ENCODE peak calls at places on chromosomes 16 and 17, in seven cellular contexts. One of them, this sample, is unnamed.

GRCh38 chr16:81814751-81815428 is 35.8 kb downstream of the PLCG2 start:
- DNase-seq in NCI-H1417: no peak
- DNase-seq in NCI-H1092: no peak
- DNase-seq in pancreas: no peak
- DNase-seq in GM20000: no peak
- DNase-seq in breast epithelium: no peak
- DNase-seq in GM12865: peak
- DNase-seq in this sample: no peak

GRCh38 chr16:47477680-47478079 is 16.5 kb downstream of the PHKB start:
- DNase-seq in pancreas: no peak
- DNase-seq in NCI-H1417: no peak
- DNase-seq in NCI-H1092: no peak
- DNase-seq in GM12865: no peak
- DNase-seq in GM20000: no peak
- DNase-seq in breast epithelium: no peak
- DNase-seq in this sample: peak

GRCh38 chr17:7992924-7993323 is 9.5 kb upstream of the GUCY2D start:
- DNase-seq in breast epithelium: no peak
- DNase-seq in GM12865: no peak
- DNase-seq in NCI-H1092: no peak
- DNase-seq in NCI-H1417: no peak
- DNase-seq in GM20000: no peak
- DNase-seq in pancreas: no peak
- DNase-seq in this sample: peak

GRCh38 chr17:14448816-14449215 is 147.9 kb downstream of the HS3ST3B1 start:
- DNase-seq in GM20000: no peak
- DNase-seq in pancreas: no peak
- DNase-seq in NCI-H1092: no peak
- DNase-seq in NCI-H1417: no peak
- DNase-seq in breast epithelium: no peak
- DNase-seq in GM12865: no peak
- DNase-seq in this sample: no peak

GRCh38 chr17:9050801-9051401 is 29.6 kb downstream of the NTN1 start:
- DNase-seq in GM12865: no peak
- DNase-seq in pancreas: no peak
- DNase-seq in breast epithelium: peak
- DNase-seq in NCI-H1417: no peak
- DNase-seq in NCI-H1092: no peak
- DNase-seq in GM20000: no peak
- DNase-seq in this sample: no peak

GRCh38 chr16:48609453-48610023 is 442 bp downstream of the N4BP1 start:
- DNase-seq in GM12865: peak
- DNase-seq in GM20000: no peak
- DNase-seq in NCI-H1417: peak
- DNase-seq in pancreas: peak
- DNase-seq in NCI-H1092: peak
- DNase-seq in breast epithelium: no peak
- DNase-seq in this sample: peak

GRCh38 chr16:10988164-10988803 is 43.9 kb downstream of the CLEC16A start:
- DNase-seq in NCI-H1417: no peak
- DNase-seq in breast epithelium: no peak
- DNase-seq in pancreas: no peak
- DNase-seq in GM20000: peak
- DNase-seq in GM12865: peak
- DNase-seq in NCI-H1092: no peak
- DNase-seq in this sample: no peak

GRCh38 chr17:28416703-28417311 is 10.8 kb upstream of the SLC46A1 start:
- DNase-seq in NCI-H1417: peak
- DNase-seq in breast epithelium: no peak
- DNase-seq in NCI-H1092: peak
- DNase-seq in pancreas: no peak
- DNase-seq in GM12865: peak
- DNase-seq in GM20000: peak
- DNase-seq in this sample: peak

GRCh38 chr16:25189305-25189704 is 27.4 kb upstream of the AQP8 start:
- DNase-seq in GM12865: no peak
- DNase-seq in pancreas: no peak
- DNase-seq in GM20000: no peak
- DNase-seq in breast epithelium: no peak
- DNase-seq in NCI-H1092: no peak
- DNase-seq in NCI-H1417: no peak
- DNase-seq in this sample: no peak

GRCh38 chr16:81838794-81839193 is 59.7 kb downstream of the PLCG2 start:
- DNase-seq in pancreas: no peak
- DNase-seq in NCI-H1417: no peak
- DNase-seq in GM20000: peak
- DNase-seq in NCI-H1092: no peak
- DNase-seq in breast epithelium: no peak
- DNase-seq in GM12865: peak
- DNase-seq in this sample: peak

GRCh38 chr16:81873843-81874752 is 95.0 kb downstream of the PLCG2 start:
- DNase-seq in GM12865: peak
- DNase-seq in NCI-H1092: no peak
- DNase-seq in pancreas: no peak
- DNase-seq in GM20000: peak
- DNase-seq in NCI-H1417: peak
- DNase-seq in breast epithelium: peak
- DNase-seq in this sample: peak

GRCh38 chr16:51152691-51153261 is 1.7 kb upstream of the SALL1 start:
- DNase-seq in NCI-H1092: no peak
- DNase-seq in breast epithelium: no peak
- DNase-seq in pancreas: no peak
- DNase-seq in NCI-H1417: no peak
- DNase-seq in GM20000: no peak
- DNase-seq in GM12865: no peak
- DNase-seq in this sample: peak

GRCh38 chr16:27768651-27769270 is 218.8 kb downstream of the KATNIP start:
- DNase-seq in GM12865: no peak
- DNase-seq in GM20000: no peak
- DNase-seq in breast epithelium: no peak
- DNase-seq in NCI-H1417: no peak
- DNase-seq in pancreas: no peak
- DNase-seq in NCI-H1092: no peak
- DNase-seq in this sample: no peak

GRCh38 chr17:69607162-69607834 is 192.8 kb downstream of the MAP2K6 start:
- DNase-seq in pancreas: peak
- DNase-seq in breast epithelium: peak
- DNase-seq in NCI-H1417: peak
- DNase-seq in GM20000: peak
- DNase-seq in GM12865: peak
- DNase-seq in NCI-H1092: peak
- DNase-seq in this sample: peak

This sample was measured in HFFc6.